ENCODE peak calls at places on chromosome 9, in five cellular contexts. V is astrocyte of the spinal cord, W is IMR-90, F is BE2C, A is aorta. R is an unnamed sample.

GRCh38 chr9:115262477-115262876 is 144.5 kb upstream of the TNC start:
- DNase-seq in A (no peak), F (peak; percentile 63), W (peak; percentile 75), V (peak; percentile 90), R (peak; percentile 32)

GRCh38 chr9:136011376-136011702 is 50.2 kb upstream of the UBAC1 start:
- DNase-seq in W (no peak), F (peak; percentile 14), V (no peak), A (peak; percentile 40), R (no peak)

GRCh38 chr9:70392189-70392588 is 22.3 kb downstream of the KLF9 start:
- DNase-seq in W (no peak), F (peak; percentile 22), V (no peak), A (no peak), R (no peak)

GRCh38 chr9:37005517-37006140 is 28.4 kb downstream of the PAX5 start:
- DNase-seq in W (no peak), F (no peak), A (no peak), V (no peak), R (no peak)

GRCh38 chr9:114405294-114406034 is 17.7 kb upstream of the AKNA start:
- DNase-seq in W (peak; percentile 78), A (peak; percentile 85), F (peak; percentile 82), V (peak; percentile 76), R (peak; percentile 94)

GRCh38 chr9:136079211-136079915 is 15.7 kb downstream of the NACC2 start:
- DNase-seq in F (peak; percentile 15), W (no peak), V (no peak), A (peak; percentile 44), R (no peak)

GRCh38 chr9:18608371-18608770 is 134.4 kb downstream of the ADAMTSL1 start:
- DNase-seq in V (peak; percentile 26), A (no peak), W (no peak), F (no peak), R (no peak)

GRCh38 chr9:8871796-8872470 is 1072.4 kb upstream of the DMAC1 start:
- DNase-seq in A (no peak), W (no peak), F (no peak), V (no peak), R (no peak)

GRCh38 chr9:110994771-110995241 is 43.5 kb downstream of the LPAR1 start:
- DNase-seq in F (no peak), A (no peak), V (peak; percentile 47), W (peak; percentile 44), R (no peak)

GRCh38 chr9:76738402-76738801 is 25.8 kb upstream of the PCA3 start:
- DNase-seq in F (no peak), W (no peak), V (no peak), A (no peak), R (no peak)

GRCh38 chr9:93346240-93347112 is 105.0 kb upstream of the FAM120A start:
- DNase-seq in F (peak; percentile 23), V (no peak), A (peak; percentile 58), W (no peak), R (no peak)

GRCh38 chr9:129481824-129482511 is 138.9 kb downstream of the C9orf50 start:
- DNase-seq in A (peak; percentile 80), W (no peak), V (no peak), F (peak; percentile 60), R (peak; percentile 91)

GRCh38 chr9:93154293-93154903 is 20.3 kb upstream of the NINJ1 start:
- DNase-seq in F (peak; percentile 62), W (no peak), A (no peak), V (no peak), R (no peak)

GRCh38 chr9:113625456-113625855 is 161.9 kb downstream of the RGS3 start:
- DNase-seq in A (no peak), W (no peak), V (no peak), F (no peak), R (peak; percentile 76)

GRCh38 chr9:19741178-19741577 is 47.7 kb downstream of the SLC24A2 start:
- DNase-seq in V (no peak), W (no peak), F (no peak), A (no peak), R (no peak)

GRCh38 chr9:85142461-85143401 is 473.2 kb downstream of the NTRK2 start:
- DNase-seq in V (no peak), F (no peak), A (peak; percentile 48), W (no peak), R (peak; percentile 90)

GRCh38 chr9:80867731-80868130 is 821.6 kb downstream of the TLE1 start:
- DNase-seq in A (no peak), W (peak; percentile 72), V (no peak), F (no peak), R (no peak)

GRCh38 chr9:98805506-98806272 is 1.8 kb upstream of the GALNT12 start:
- DNase-seq in W (peak; percentile 86), A (no peak), F (no peak), V (no peak), R (peak; percentile 81)

GRCh38 chr9:24832307-24832706 is 286.6 kb upstream of the IZUMO3 start:
- DNase-seq in A (no peak), V (no peak), W (no peak), F (peak; percentile 46), R (no peak)

GRCh38 chr9:114385412-114386181 is 2.2 kb downstream of the AKNA start:
- DNase-seq in V (peak; percentile 86), W (peak; percentile 95), A (peak; percentile 91), F (peak; percentile 56), R (peak; percentile 81)

GRCh38 chr9:33375238-33375840 is 27.0 kb downstream of the AQP7 start:
- DNase-seq in F (no peak), V (no peak), W (peak; percentile 19), A (no peak), R (peak; percentile 53)

GRCh38 chr9:106859957-106860715 is 2.8 kb upstream of the ZNF462 start:
- DNase-seq in F (peak; percentile 15), V (peak; percentile 44), W (no peak), A (peak; percentile 38), R (peak; percentile 91)

GRCh38 chr9:104232781-104233341 is 138.8 kb downstream of the SMC2 start:
- DNase-seq in W (no peak), A (no peak), F (no peak), V (peak; percentile 52), R (no peak)

GRCh38 chr9:7259544-7260241 is 501.9 kb downstream of the KDM4C start:
- DNase-seq in A (no peak), W (no peak), F (no peak), V (no peak), R (no peak)

GRCh38 chr9:135332979-135333748 is 146.4 kb upstream of the PPP1R26 start:
- DNase-seq in W (no peak), F (peak; percentile 3), A (peak; percentile 18), V (no peak), R (peak; percentile 65)

DNA sequence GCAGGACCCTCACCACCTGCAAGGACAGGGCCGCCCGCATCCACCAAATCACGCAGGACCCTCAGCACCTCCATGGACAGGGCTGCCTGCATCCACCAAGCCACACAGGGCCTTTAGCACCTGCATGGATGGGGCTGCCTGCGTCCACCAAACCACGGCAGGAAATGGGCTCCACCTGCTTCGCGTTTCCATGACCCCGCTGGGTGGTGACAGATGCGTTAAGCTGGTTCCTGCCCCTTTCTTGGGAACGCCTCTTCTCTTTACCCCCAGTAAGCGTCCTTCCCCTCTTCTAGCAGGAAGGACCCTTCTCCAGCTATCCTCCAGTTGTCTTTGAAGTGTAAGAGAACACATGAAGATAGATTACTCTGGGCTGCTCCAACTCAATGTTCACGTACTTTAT is 13.5 kb downstream of the FBP1 start:
- DNase-seq in V (no peak), F (no peak), W (no peak), A (no peak), R (no peak)
- H3K4me3 ChIP-seq in V (no peak overlapping the region), F (no peak overlapping the region), W (no peak overlapping the region), A (no peak overlapping the region), R (no peak overlapping the region)

DNA sequence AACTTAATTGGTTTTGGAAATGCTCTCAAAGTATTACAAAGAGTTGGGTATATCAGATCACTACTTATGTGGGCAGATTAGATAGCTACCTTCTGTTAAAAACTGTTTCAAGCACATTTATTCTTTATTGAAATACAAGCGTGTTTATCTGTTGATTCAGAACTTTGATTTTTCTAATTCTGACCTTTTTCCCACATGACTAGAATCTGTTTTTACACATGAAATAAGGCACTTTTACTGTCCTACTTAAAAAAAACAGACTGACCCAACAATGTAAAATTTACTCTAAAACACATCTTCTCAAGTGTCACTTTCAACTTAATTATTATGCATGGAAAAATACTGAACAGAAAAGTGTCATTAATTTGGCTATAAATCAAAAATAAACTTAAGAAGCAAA is 4.8 kb downstream of the NR6A1 start:
- DNase-seq in W (no peak), V (no peak), F (no peak), A (no peak), R (no peak)
- H3K4me3 ChIP-seq in W (no peak overlapping the region), V (no peak overlapping the region), F (no peak overlapping the region), A (no peak overlapping the region), R (no peak overlapping the region)

DNA sequence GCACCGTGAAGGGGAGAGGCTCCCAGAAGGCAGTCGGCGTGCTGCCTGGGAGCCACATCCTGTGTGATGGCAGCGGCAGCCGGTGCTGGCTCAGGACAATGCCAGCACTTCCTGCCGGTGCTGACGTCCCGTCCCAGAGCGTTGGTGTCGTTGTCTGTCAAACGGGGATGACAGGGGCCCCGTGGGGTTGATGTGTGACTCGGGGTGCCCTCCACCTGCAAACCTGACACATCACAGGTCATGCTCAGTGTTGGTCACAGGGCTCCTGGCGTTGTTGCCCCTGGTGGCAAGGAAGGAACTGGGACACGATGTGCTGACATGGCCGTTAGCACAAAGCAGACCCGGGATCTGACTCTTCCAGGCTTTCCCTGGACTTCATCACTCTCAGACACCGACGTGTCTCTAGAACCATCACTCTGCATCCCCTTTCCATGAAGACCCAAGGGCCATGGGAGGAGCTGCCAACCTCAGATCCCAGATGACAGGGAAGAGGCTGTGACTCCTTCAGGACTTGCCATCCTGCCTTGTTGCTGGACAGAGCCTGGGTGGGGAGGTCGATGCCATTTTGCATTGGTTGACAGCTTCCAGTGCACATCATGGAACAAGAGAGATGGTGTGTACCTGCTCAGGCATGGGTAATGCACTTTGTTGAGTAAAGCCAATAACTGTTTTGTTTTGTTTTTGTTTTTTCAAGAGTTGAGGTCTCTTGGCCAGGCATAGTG is 21.5 kb downstream of the PLPP7 start:
- DNase-seq in W (no peak), F (no peak), V (no peak), A (no peak), R (no peak)
- H3K4me3 ChIP-seq in W (no peak overlapping the region), F (peak overlapping the region; percentile 49), V (no peak overlapping the region), A (no peak overlapping the region), R (no peak overlapping the region)

GRCh38 chr9:87678650-87679355 is 47.1 kb upstream of the CTSL start:
- DNase-seq in V (peak; percentile 70), W (peak; percentile 74), F (peak; percentile 74), A (no peak), R (peak; percentile 85)
- H3K4me3 ChIP-seq in V (no peak overlapping the region), W (no peak overlapping the region), F (no peak overlapping the region), A (no peak overlapping the region), R (no peak overlapping the region)

DNA sequence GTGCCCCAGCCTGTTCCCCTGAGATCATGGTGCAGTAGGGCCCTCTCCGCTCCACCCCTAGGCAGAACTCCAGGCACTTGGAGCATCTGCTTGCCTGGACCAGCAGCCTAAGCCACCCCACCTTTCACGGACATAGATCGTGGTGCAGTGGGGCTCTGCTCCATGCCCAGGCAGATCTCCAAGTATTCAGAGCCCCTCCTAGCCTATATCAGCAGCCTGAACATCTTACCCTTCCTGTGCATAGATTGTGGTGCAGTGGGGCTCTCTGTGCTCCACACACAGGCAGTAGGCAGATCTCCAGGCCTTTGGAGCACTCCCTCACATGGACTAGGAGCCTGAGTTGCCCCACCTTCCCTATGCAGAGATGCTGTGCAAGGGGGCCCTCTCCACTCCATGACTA is 103.0 kb downstream of the GLIS3 start:
- DNase-seq in W (no peak), V (peak; percentile 26), F (no peak), A (no peak), R (no peak)
- H3K4me3 ChIP-seq in W (no peak overlapping the region), V (no peak overlapping the region), F (no peak overlapping the region), A (no peak overlapping the region), R (no peak overlapping the region)